ENCODE peak calls at places on chromosomes 2 and 18, in four cellular contexts. Z is endothelial cell of umbilical vein, K is cardiac muscle cell, S is tibial nerve. N is an unnamed sample.
A peak's percentile ranks its signal among the peaks of the same experiment; 100 is the strongest.

GRCh38 chr2:140905078-140905781 is 1225.6 kb downstream of the LRP1B start:
- DNase-seq in Z (no peak), K (peak; percentile 73), S (no peak), N (no peak)

GRCh38 chr2:134866498-134867099 is 28.2 kb downstream of the ACMSD start:
- DNase-seq in S (no peak), Z (no peak), K (no peak), N (no peak)

GRCh38 chr2:118340103-118340502 is 251.8 kb downstream of the INSIG2 start:
- DNase-seq in S (no peak), Z (no peak), K (no peak), N (no peak)

GRCh38 chr2:56364902-56365301 is 181.1 kb downstream of the CCDC85A start:
- DNase-seq in K (no peak), Z (peak; percentile 21), S (no peak), N (no peak)

GRCh38 chr2:134917958-134918517 is 584 bp upstream of the CCNT2 start:
- DNase-seq in K (no peak), S (peak; percentile 82), Z (peak; percentile 92), N (no peak)

GRCh38 chr2:158325031-158325781 is 131.3 kb downstream of the CCDC148 start:
- DNase-seq in Z (no peak), K (no peak), S (no peak), N (no peak)

GRCh38 chr2:122027510-122028217 is 272.2 kb downstream of the TSN start:
- DNase-seq in S (no peak), K (no peak), Z (no peak), N (no peak)

GRCh38 chr2:15073639-15074038 is 441.1 kb downstream of the LRATD1 start:
- DNase-seq in S (no peak), K (no peak), Z (peak; percentile 8), N (no peak)

GRCh38 chr2:64876137-64876647 is 113.0 kb upstream of the SLC1A4 start:
- DNase-seq in K (peak; percentile 91), S (no peak), Z (peak; percentile 77), N (no peak)

GRCh38 chr2:11829947-11830707 is 83.7 kb downstream of the LPIN1 start:
- DNase-seq in Z (peak; percentile 96), S (peak; percentile 64), K (peak; percentile 88), N (peak; percentile 71)

GRCh38 chr2:14501061-14501460 is 131.5 kb upstream of the LRATD1 start:
- DNase-seq in K (no peak), Z (no peak), S (no peak), N (no peak)

GRCh38 chr2:203492965-203493364 is 42.1 kb downstream of the RAPH1 start:
- DNase-seq in S (no peak), Z (no peak), K (no peak), N (no peak)

GRCh38 chr2:240363718-240364581 is 71.5 kb upstream of the GPC1 start:
- DNase-seq in Z (no peak), S (no peak), K (no peak), N (no peak)

GRCh38 chr2:153866595-153866994 is 5.1 kb upstream of the GALNT13 start:
- DNase-seq in Z (no peak), S (no peak), K (no peak), N (no peak)

GRCh38 chr2:10239561-10239967 is 63.1 kb upstream of the HPCAL1 start:
- DNase-seq in K (no peak), Z (no peak), S (no peak), N (peak; percentile 24)

GRCh38 chr2:158099716-158100115 is 2.0 kb upstream of the UPP2 start:
- DNase-seq in K (no peak), Z (no peak), S (no peak), N (no peak)

GRCh38 chr18:72128649-72129048 is 415.5 kb downstream of the CBLN2 start:
- DNase-seq in K (no peak), S (no peak), Z (no peak), N (no peak)

GRCh38 chr2:96869281-96869823 is 528 bp downstream of the SEMA4C start:
- DNase-seq in Z (peak; percentile 55), S (peak; percentile 74), K (peak; percentile 86), N (peak; percentile 66)

GRCh38 chr2:2577366-2577765 is 246.3 kb upstream of the MYT1L start:
- DNase-seq in S (no peak), Z (no peak), K (no peak), N (no peak)

GRCh38 chr2:156625360-156625995 is 189.3 kb downstream of the GPD2 start:
- DNase-seq in S (no peak), K (no peak), Z (no peak), N (no peak)

GRCh38 chr2:10133007-10133647 is 10.6 kb downstream of the RRM2 start:
- DNase-seq in K (no peak), S (no peak), Z (no peak), N (no peak)

GRCh38 chr2:145258903-145259579 is 739.1 kb upstream of the ZEB2 start:
- DNase-seq in S (no peak), K (no peak), Z (no peak), N (no peak)

GRCh38 chr18:37385846-37386435 is 179.7 kb downstream of the CELF4 start:
- DNase-seq in Z (peak; percentile 44), S (no peak), K (peak; percentile 60), N (no peak)

GRCh38 chr2:157830696-157831570 is 45.2 kb downstream of the ACVR1 start:
- DNase-seq in Z (peak; percentile 92), S (peak; percentile 78), K (no peak), N (no peak)

GRCh38 chr18:69935319-69936190 is 12.1 kb downstream of the CD226 start:
- DNase-seq in K (peak; percentile 33), S (no peak), Z (no peak), N (no peak)

GRCh38 chr2:158970522-158970855 is 2.0 kb downstream of the TANC1 start:
- DNase-seq in Z (no peak), S (no peak), K (no peak), N (no peak)

GRCh38 chr2:12257476-12257875 is 459.3 kb upstream of the TRIB2 start:
- DNase-seq in S (no peak), K (no peak), Z (no peak), N (no peak)

GRCh38 chr2:239739206-239739605 is 285.9 kb downstream of the NDUFA10 start:
- DNase-seq in S (no peak), K (no peak), Z (no peak), N (no peak)

GRCh38 chr2:96082211-96083063 is 33.9 kb downstream of the ADRA2B start:
- DNase-seq in S (peak; percentile 5), Z (no peak), K (no peak), N (no peak)

GRCh38 chr2:3144856-3145255 is 232.8 kb downstream of the EIPR1 start:
- DNase-seq in K (no peak), Z (no peak), S (no peak), N (no peak)

GRCh38 chr18:35513181-35513932 is 15.6 kb upstream of the INO80C start:
- DNase-seq in Z (no peak), S (no peak), K (peak; percentile 52), N (peak; percentile 32)

GRCh38 chr2:30664761-30665358 is 142.4 kb downstream of the CAPN13 start:
- DNase-seq in K (no peak), Z (peak; percentile 13), S (no peak), N (no peak)

GRCh38 chr2:97871096-97871780 is 124.5 kb downstream of the TMEM131 start:
- DNase-seq in K (no peak), Z (peak; percentile 8), S (no peak), N (no peak)

GRCh38 chr18:11880586-11881304 is 27.4 kb downstream of the MPPE1 start:
- DNase-seq in Z (no peak), K (peak; percentile 49), S (no peak), N (no peak)

GRCh38 chr2:65788556-65788955 is 356.2 kb upstream of the SPRED2 start:
- DNase-seq in K (no peak), S (no peak), Z (no peak), N (peak; percentile 13)

GRCh38 chr18:49655266-49656097 is 93.6 kb downstream of the LIPG start:
- DNase-seq in Z (no peak), S (no peak), K (no peak), N (no peak)

DNA sequence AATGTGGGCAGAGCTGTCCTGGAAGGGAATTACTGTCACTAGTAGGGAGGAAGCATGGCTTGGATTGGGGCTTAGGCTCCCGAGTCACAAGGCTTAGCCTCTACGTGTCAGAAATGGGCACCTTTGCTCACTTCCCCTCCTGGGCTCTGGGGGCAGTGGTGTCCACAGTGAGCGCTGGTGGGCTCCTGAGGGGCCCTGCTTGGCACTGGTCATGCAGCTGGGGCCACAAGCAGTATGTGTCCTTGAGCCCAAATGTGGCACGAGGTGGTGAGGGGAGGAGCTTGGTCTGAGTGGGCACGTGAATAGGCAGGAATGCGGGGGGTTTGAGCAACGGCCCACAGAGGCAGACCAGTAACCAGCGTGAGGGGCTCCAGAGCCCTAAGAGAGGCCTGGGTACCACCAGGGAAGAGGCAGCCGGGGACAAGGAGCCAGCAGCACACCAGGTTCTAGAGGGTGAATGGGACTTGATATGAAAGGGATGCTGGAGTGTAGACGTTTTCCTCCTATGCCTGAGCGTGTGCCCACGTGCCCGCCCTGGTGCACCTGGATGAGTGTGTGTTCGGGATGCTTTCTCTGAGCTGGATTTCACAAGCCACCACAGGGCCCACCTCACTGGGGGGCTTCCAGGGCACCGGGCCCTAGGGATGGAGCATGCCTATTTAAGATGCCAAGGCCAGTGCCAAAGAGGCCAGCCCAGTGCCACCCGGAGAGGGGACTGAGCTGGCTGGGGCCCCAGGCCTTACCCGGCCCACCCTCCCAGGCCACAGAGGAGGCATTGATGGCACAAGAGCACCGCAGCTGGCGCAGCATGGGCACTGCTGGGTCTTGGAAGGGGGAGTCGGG is 22.8 kb upstream of the PTMA start:
- DNase-seq in K (no peak), Z (no peak), S (no peak), N (no peak)
- TF ChIP-seq CTCF in K (peak; percentile 21), Z (peak; percentile 15), S (no peak), N (peak; percentile 17)

GRCh38 chr2:222864296-222864695 is 3.5 kb downstream of the ACSL3 start:
- DNase-seq in S (peak; percentile 24), Z (no peak), K (no peak), N (no peak)

GRCh38 chr2:222861411-222862067 is 703 bp downstream of the ACSL3 start:
- DNase-seq in K (no peak), S (no peak), Z (peak; percentile 61), N (no peak)

GRCh38 chr2:222862915-222863544 is 2.2 kb downstream of the ACSL3 start:
- DNase-seq in S (no peak), K (no peak), Z (no peak), N (no peak)

GRCh38 chr2:222860740-222861410 is at the start of gene ACSL3:
- DNase-seq in S (peak; percentile 92), K (peak; percentile 99), Z (peak; percentile 96), N (peak; percentile 98)

GRCh38 chr2:222862068-222862914 is 1.5 kb downstream of the ACSL3 start:
- DNase-seq in Z (no peak), S (no peak), K (peak; percentile 47), N (no peak)
- TF ChIP-seq CTCF in Z (no peak), S (peak; percentile 26), K (peak; percentile 43), N (no peak)

GRCh38 chr18:41975287-41975683 is 20.3 kb downstream of the PIK3C3 start:
- DNase-seq in Z (no peak), K (no peak), S (no peak), N (no peak)
- TF ChIP-seq CTCF in Z (no peak), K (no peak), S (no peak), N (no peak)

GRCh38 chr2:201275069-201275468 is 14.7 kb downstream of the CASP8 start:
- DNase-seq in Z (no peak), S (no peak), K (no peak), N (no peak)

GRCh38 chr2:201273330-201273983 is 13.1 kb downstream of the CASP8 start:
- DNase-seq in K (no peak), S (no peak), Z (no peak), N (no peak)

GRCh38 chr2:201279079-201279478 is 18.7 kb downstream of the CASP8 start:
- DNase-seq in S (no peak), K (no peak), Z (peak; percentile 16), N (no peak)

GRCh38 chr2:201276511-201276910 is 16.2 kb downstream of the CASP8 start:
- DNase-seq in Z (no peak), K (no peak), S (no peak), N (no peak)

GRCh38 chr2:201275991-201276390 is 15.7 kb downstream of the CASP8 start:
- DNase-seq in K (no peak), S (no peak), Z (no peak), N (no peak)
- TF ChIP-seq CTCF in K (no peak), S (no peak), Z (no peak), N (no peak)